ENCODE peak calls at places on chromosomes 3 and 15, in ten cellular contexts. One of them, this sample, is unnamed.

GRCh38 chr15:64897345-64897985 is 14.2 kb upstream of the ANKDD1A start:
- DNase-seq in thoracic aorta: peak
- DNase-seq in CD4-positive, alpha-beta memory T cell: no peak
- DNase-seq in right lobe of liver: no peak
- DNase-seq in GM12865: no peak
- DNase-seq in suprapubic skin: no peak
- DNase-seq in A549: no peak
- DNase-seq in GM12864: no peak
- DNase-seq in NT2/D1: no peak
- DNase-seq in aorta: peak
- DNase-seq in this sample: no peak

GRCh38 chr15:52408823-52409222 is 113.2 kb upstream of the MYO5C start:
- DNase-seq in CD4-positive, alpha-beta memory T cell: no peak
- DNase-seq in A549: peak
- DNase-seq in NT2/D1: no peak
- DNase-seq in GM12864: no peak
- DNase-seq in suprapubic skin: no peak
- DNase-seq in GM12865: peak
- DNase-seq in aorta: no peak
- DNase-seq in right lobe of liver: no peak
- DNase-seq in thoracic aorta: no peak
- DNase-seq in this sample: no peak

GRCh38 chr15:77402740-77403379 is 17.0 kb downstream of the PEAK1 start:
- DNase-seq in CD4-positive, alpha-beta memory T cell: no peak
- DNase-seq in thoracic aorta: no peak
- DNase-seq in GM12865: no peak
- DNase-seq in aorta: no peak
- DNase-seq in right lobe of liver: no peak
- DNase-seq in suprapubic skin: no peak
- DNase-seq in NT2/D1: no peak
- DNase-seq in GM12864: no peak
- DNase-seq in A549: no peak
- DNase-seq in this sample: no peak

GRCh38 chr3:61936344-61936937 is 375.1 kb downstream of the PTPRG start:
- DNase-seq in CD4-positive, alpha-beta memory T cell: no peak
- DNase-seq in aorta: no peak
- DNase-seq in suprapubic skin: no peak
- DNase-seq in thoracic aorta: no peak
- DNase-seq in GM12865: peak
- DNase-seq in GM12864: no peak
- DNase-seq in NT2/D1: peak
- DNase-seq in A549: peak
- DNase-seq in right lobe of liver: peak
- DNase-seq in this sample: no peak

GRCh38 chr3:73148207-73148606 is 86.7 kb downstream of the EBLN2 start:
- DNase-seq in thoracic aorta: no peak
- DNase-seq in right lobe of liver: no peak
- DNase-seq in GM12864: no peak
- DNase-seq in aorta: no peak
- DNase-seq in NT2/D1: no peak
- DNase-seq in GM12865: no peak
- DNase-seq in A549: no peak
- DNase-seq in CD4-positive, alpha-beta memory T cell: no peak
- DNase-seq in suprapubic skin: no peak
- DNase-seq in this sample: no peak

GRCh38 chr15:23687143-23687470 is at the start of gene NDN:
- DNase-seq in A549: no peak
- DNase-seq in right lobe of liver: no peak
- DNase-seq in NT2/D1: peak
- DNase-seq in CD4-positive, alpha-beta memory T cell: no peak
- DNase-seq in thoracic aorta: no peak
- DNase-seq in GM12865: no peak
- DNase-seq in aorta: peak
- DNase-seq in GM12864: no peak
- DNase-seq in suprapubic skin: no peak
- DNase-seq in this sample: no peak

GRCh38 chr3:156274791-156275190 is 154.4 kb downstream of the KCNAB1 start:
- DNase-seq in NT2/D1: no peak
- DNase-seq in right lobe of liver: no peak
- DNase-seq in GM12864: no peak
- DNase-seq in CD4-positive, alpha-beta memory T cell: no peak
- DNase-seq in A549: no peak
- DNase-seq in GM12865: no peak
- DNase-seq in aorta: no peak
- DNase-seq in thoracic aorta: no peak
- DNase-seq in suprapubic skin: no peak
- DNase-seq in this sample: no peak

GRCh38 chr3:4744405-4745239 is 234.6 kb upstream of the BHLHE40 start:
- DNase-seq in CD4-positive, alpha-beta memory T cell: no peak
- DNase-seq in suprapubic skin: no peak
- DNase-seq in GM12864: no peak
- DNase-seq in A549: peak
- DNase-seq in NT2/D1: no peak
- DNase-seq in thoracic aorta: no peak
- DNase-seq in aorta: no peak
- DNase-seq in GM12865: no peak
- DNase-seq in right lobe of liver: no peak
- DNase-seq in this sample: no peak

GRCh38 chr15:38563723-38564519 is 693 bp downstream of the RASGRP1 start:
- DNase-seq in CD4-positive, alpha-beta memory T cell: peak
- DNase-seq in right lobe of liver: peak
- DNase-seq in thoracic aorta: no peak
- DNase-seq in aorta: peak
- DNase-seq in suprapubic skin: no peak
- DNase-seq in GM12865: peak
- DNase-seq in NT2/D1: no peak
- DNase-seq in A549: peak
- DNase-seq in GM12864: no peak
- DNase-seq in this sample: no peak

GRCh38 chr3:42502429-42503250 is at the start of gene VIPR1:
- DNase-seq in NT2/D1: peak
- DNase-seq in GM12865: peak
- DNase-seq in aorta: peak
- DNase-seq in suprapubic skin: peak
- DNase-seq in GM12864: peak
- DNase-seq in thoracic aorta: no peak
- DNase-seq in A549: peak
- DNase-seq in CD4-positive, alpha-beta memory T cell: peak
- DNase-seq in right lobe of liver: peak
- DNase-seq in this sample: no peak

GRCh38 chr15:66389098-66389858 is 2.6 kb downstream of the MAP2K1 start:
- DNase-seq in thoracic aorta: no peak
- DNase-seq in GM12864: no peak
- DNase-seq in A549: no peak
- DNase-seq in CD4-positive, alpha-beta memory T cell: no peak
- DNase-seq in right lobe of liver: no peak
- DNase-seq in aorta: no peak
- DNase-seq in GM12865: peak
- DNase-seq in NT2/D1: no peak
- DNase-seq in suprapubic skin: no peak
- DNase-seq in this sample: no peak

GRCh38 chr15:66388057-66388363 is 1.3 kb downstream of the MAP2K1 start:
- DNase-seq in GM12865: no peak
- DNase-seq in NT2/D1: no peak
- DNase-seq in A549: no peak
- DNase-seq in GM12864: no peak
- DNase-seq in suprapubic skin: no peak
- DNase-seq in right lobe of liver: no peak
- DNase-seq in CD4-positive, alpha-beta memory T cell: no peak
- DNase-seq in thoracic aorta: no peak
- DNase-seq in aorta: no peak
- DNase-seq in this sample: no peak

GRCh38 chr15:66389859-66390382 is 3.2 kb downstream of the MAP2K1 start:
- DNase-seq in suprapubic skin: no peak
- DNase-seq in aorta: no peak
- DNase-seq in NT2/D1: no peak
- DNase-seq in A549: no peak
- DNase-seq in GM12864: no peak
- DNase-seq in right lobe of liver: no peak
- DNase-seq in GM12865: peak
- DNase-seq in thoracic aorta: no peak
- DNase-seq in CD4-positive, alpha-beta memory T cell: no peak
- DNase-seq in this sample: no peak

GRCh38 chr15:66387176-66388056 is 704 bp downstream of the MAP2K1 start:
- DNase-seq in NT2/D1: peak
- DNase-seq in right lobe of liver: peak
- DNase-seq in CD4-positive, alpha-beta memory T cell: peak
- DNase-seq in aorta: peak
- DNase-seq in thoracic aorta: peak
- DNase-seq in A549: peak
- DNase-seq in suprapubic skin: peak
- DNase-seq in GM12865: peak
- DNase-seq in GM12864: no peak
- DNase-seq in this sample: no peak

GRCh38 chr15:66388576-66388975 is 1.9 kb downstream of the MAP2K1 start:
- DNase-seq in GM12865: peak
- DNase-seq in right lobe of liver: no peak
- DNase-seq in GM12864: no peak
- DNase-seq in A549: no peak
- DNase-seq in aorta: no peak
- DNase-seq in thoracic aorta: no peak
- DNase-seq in NT2/D1: no peak
- DNase-seq in CD4-positive, alpha-beta memory T cell: no peak
- DNase-seq in suprapubic skin: no peak
- DNase-seq in this sample: no peak
- H3K4me3 ChIP-seq in GM12865: peak
- H3K4me3 ChIP-seq in right lobe of liver: peak
- H3K4me3 ChIP-seq in GM12864: peak
- H3K4me3 ChIP-seq in A549: no peak
- H3K4me3 ChIP-seq in aorta: no peak
- H3K4me3 ChIP-seq in thoracic aorta: peak
- H3K4me3 ChIP-seq in NT2/D1: no peak
- H3K4me3 ChIP-seq in CD4-positive, alpha-beta memory T cell: peak
- H3K4me3 ChIP-seq in suprapubic skin: peak
- H3K4me3 ChIP-seq in this sample: peak

DNA sequence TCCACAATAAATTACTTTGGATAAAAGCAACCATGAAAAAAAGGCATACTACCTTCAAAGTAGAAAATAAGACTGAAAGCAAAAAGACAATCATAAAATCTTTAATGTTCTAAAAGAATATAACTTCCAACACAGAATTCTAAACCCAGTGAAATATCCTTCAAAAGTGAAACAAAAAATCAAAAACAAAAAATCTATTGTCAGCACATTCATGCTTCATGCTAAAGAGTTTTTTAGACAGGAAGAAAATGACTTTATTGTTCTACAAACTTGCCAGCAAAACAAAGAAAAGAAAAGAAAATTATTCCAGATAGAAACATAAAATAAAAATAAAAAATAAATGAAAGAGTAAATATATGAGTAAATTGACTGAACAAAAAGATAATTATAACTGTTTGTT is 134.9 kb downstream of the EFHB start:
- DNase-seq in NT2/D1: no peak
- DNase-seq in A549: no peak
- DNase-seq in aorta: no peak
- DNase-seq in suprapubic skin: no peak
- DNase-seq in right lobe of liver: no peak
- DNase-seq in GM12864: no peak
- DNase-seq in thoracic aorta: no peak
- DNase-seq in CD4-positive, alpha-beta memory T cell: no peak
- DNase-seq in GM12865: no peak
- DNase-seq in this sample: no peak
- H3K4me3 ChIP-seq in NT2/D1: no peak
- H3K4me3 ChIP-seq in A549: no peak
- H3K4me3 ChIP-seq in aorta: no peak
- H3K4me3 ChIP-seq in suprapubic skin: no peak
- H3K4me3 ChIP-seq in right lobe of liver: no peak
- H3K4me3 ChIP-seq in GM12864: no peak
- H3K4me3 ChIP-seq in thoracic aorta: no peak
- H3K4me3 ChIP-seq in CD4-positive, alpha-beta memory T cell: no peak
- H3K4me3 ChIP-seq in GM12865: no peak
- H3K4me3 ChIP-seq in this sample: no peak

DNA sequence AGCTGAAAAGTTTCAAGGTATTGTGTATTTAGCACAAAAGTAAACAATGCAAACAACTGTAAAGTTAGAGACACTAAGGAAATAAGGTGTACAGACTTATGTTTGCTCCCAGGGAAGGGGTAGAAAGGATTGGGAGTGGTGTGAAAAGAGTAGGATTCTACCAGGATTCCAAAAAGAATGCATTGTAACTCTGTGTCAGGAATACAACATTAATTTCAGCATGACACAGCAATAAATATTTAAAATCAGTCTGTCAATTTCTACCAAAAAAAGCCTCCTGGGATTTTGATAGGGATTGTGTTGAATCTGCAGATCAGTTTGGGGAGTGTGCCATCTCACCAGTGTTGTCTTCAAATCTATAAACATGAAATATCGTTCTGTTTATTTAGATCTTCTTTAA is 73.4 kb downstream of the LRRC28 start:
- DNase-seq in GM12865: no peak
- DNase-seq in suprapubic skin: no peak
- DNase-seq in right lobe of liver: no peak
- DNase-seq in A549: peak
- DNase-seq in aorta: no peak
- DNase-seq in GM12864: no peak
- DNase-seq in thoracic aorta: no peak
- DNase-seq in CD4-positive, alpha-beta memory T cell: no peak
- DNase-seq in NT2/D1: no peak
- DNase-seq in this sample: no peak
- H3K4me3 ChIP-seq in GM12865: no peak
- H3K4me3 ChIP-seq in suprapubic skin: no peak
- H3K4me3 ChIP-seq in right lobe of liver: no peak
- H3K4me3 ChIP-seq in A549: no peak
- H3K4me3 ChIP-seq in aorta: no peak
- H3K4me3 ChIP-seq in GM12864: no peak
- H3K4me3 ChIP-seq in thoracic aorta: peak
- H3K4me3 ChIP-seq in CD4-positive, alpha-beta memory T cell: no peak
- H3K4me3 ChIP-seq in NT2/D1: no peak
- H3K4me3 ChIP-seq in this sample: no peak

DNA sequence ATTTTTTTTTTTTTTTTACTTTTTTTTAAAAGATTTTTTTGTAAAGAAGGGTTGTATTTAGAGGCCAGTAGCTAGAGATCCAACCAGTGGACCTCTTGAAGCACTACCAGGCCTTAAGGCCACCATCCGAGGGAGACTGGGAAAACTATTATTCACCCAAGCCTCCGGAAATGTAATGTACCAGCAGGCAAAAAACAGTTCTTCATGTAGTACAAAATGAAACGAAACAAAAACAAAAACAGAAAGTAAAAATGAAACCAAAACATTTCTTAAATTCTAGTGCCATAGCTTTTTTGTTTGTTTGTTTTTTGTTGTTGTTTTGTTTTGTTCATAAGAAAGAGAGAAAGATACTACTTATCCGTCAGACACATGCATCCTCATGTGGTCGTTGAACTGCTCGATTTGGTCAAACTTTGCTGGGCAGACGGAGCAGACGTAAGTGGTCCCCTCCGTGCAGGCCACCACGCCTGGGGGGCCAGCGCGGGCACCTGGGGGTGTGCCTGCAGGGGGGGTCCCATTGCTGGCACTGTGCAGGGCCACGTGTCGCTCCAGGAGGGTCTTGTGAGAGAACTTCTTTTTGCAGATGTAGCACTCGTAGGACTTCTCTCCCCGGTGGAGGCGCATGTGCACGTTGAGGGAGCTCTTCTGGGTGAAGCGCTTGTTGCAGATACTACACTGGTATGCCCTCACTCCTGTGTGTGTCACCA is 45.0 kb downstream of the TIGIT start:
- DNase-seq in right lobe of liver: no peak
- DNase-seq in NT2/D1: no peak
- DNase-seq in GM12865: no peak
- DNase-seq in thoracic aorta: no peak
- DNase-seq in suprapubic skin: no peak
- DNase-seq in aorta: peak
- DNase-seq in A549: no peak
- DNase-seq in GM12864: no peak
- DNase-seq in CD4-positive, alpha-beta memory T cell: peak
- DNase-seq in this sample: no peak
- H3K4me3 ChIP-seq in right lobe of liver: no peak
- H3K4me3 ChIP-seq in NT2/D1: no peak
- H3K4me3 ChIP-seq in GM12865: no peak
- H3K4me3 ChIP-seq in thoracic aorta: no peak
- H3K4me3 ChIP-seq in suprapubic skin: no peak
- H3K4me3 ChIP-seq in aorta: no peak
- H3K4me3 ChIP-seq in A549: no peak
- H3K4me3 ChIP-seq in GM12864: no peak
- H3K4me3 ChIP-seq in CD4-positive, alpha-beta memory T cell: no peak
- H3K4me3 ChIP-seq in this sample: no peak

This sample was measured in epithelial cell of proximal tubule.